ENCODE peak calls at places on chromosome 21, in four cellular contexts. C is endothelial cell, U is nephron progenitor cell, P is pancreas. Z is an unnamed sample.

GRCh38 chr21:29477941-29478340 is 179.2 kb downstream of the BACH1 start:
- DNase-seq in P (no peak), U (no peak), C (no peak), Z (no peak)

GRCh38 chr21:42562816-42563215 is 49.2 kb downstream of the SLC37A1 start:
- DNase-seq in P (no peak), C (no peak), U (no peak), Z (peak)

GRCh38 chr21:14736162-14736561 is 190.0 kb upstream of the SAMSN1 start:
- DNase-seq in C (no peak), U (no peak), P (no peak), Z (no peak)

GRCh38 chr21:24976238-24976637 is 631.0 kb downstream of the MRPL39 start:
- DNase-seq in C (no peak), P (no peak), U (no peak), Z (no peak)

GRCh38 chr21:37986751-37987399 is 70.6 kb upstream of the KCNJ6 start:
- DNase-seq in C (no peak), P (no peak), U (no peak), Z (no peak)

GRCh38 chr21:17482928-17483327 is 29.9 kb upstream of the CXADR start:
- DNase-seq in C (no peak), P (no peak), U (no peak), Z (no peak)

GRCh38 chr21:16427587-16428087 is 697.9 kb downstream of the USP25 start:
- DNase-seq in U (no peak), P (no peak), C (no peak), Z (no peak)

GRCh38 chr21:26085100-26085499 is 85.5 kb downstream of the APP start:
- DNase-seq in C (no peak), P (no peak), U (no peak), Z (no peak)

GRCh38 chr21:25912402-25912746 is 177.6 kb downstream of the GABPA start:
- DNase-seq in P (no peak), U (no peak), C (no peak), Z (no peak)

GRCh38 chr21:35635261-35635660 is 425.1 kb downstream of the SETD4 start:
- DNase-seq in C (no peak), P (no peak), U (no peak), Z (no peak)

GRCh38 chr21:20265704-20266368 is 732.4 kb upstream of the NCAM2 start:
- DNase-seq in U (no peak), C (no peak), P (no peak), Z (no peak)

GRCh38 chr21:26469789-26470188 is 103.3 kb downstream of the CYYR1 start:
- DNase-seq in C (no peak), U (no peak), P (no peak), Z (no peak)

GRCh38 chr21:22516230-22516629 is 1518.0 kb downstream of the NCAM2 start:
- DNase-seq in P (no peak), U (no peak), C (no peak), Z (no peak)

GRCh38 chr21:43290529-43291346 is 121.9 kb downstream of the CRYAA start:
- DNase-seq in P (no peak), U (no peak), C (no peak), Z (no peak)

GRCh38 chr21:42671778-42672593 is 18.6 kb downstream of the PDE9A start:
- DNase-seq in P (no peak), C (no peak), U (no peak), Z (no peak)

GRCh38 chr21:8990326-8991087 is 1530.9 kb upstream of the TPTE start:
- DNase-seq in U (no peak), P (no peak), C (peak), Z (no peak)

GRCh38 chr21:41593051-41593783 is 85.3 kb upstream of the TMPRSS2 start:
- DNase-seq in C (no peak), P (peak), U (no peak), Z (no peak)

GRCh38 chr21:42373181-42373907 is 7.0 kb upstream of the TFF1 start:
- DNase-seq in C (no peak), P (no peak), U (no peak), Z (no peak)

GRCh38 chr21:15293251-15293650 is 228.5 kb upstream of the NRIP1 start:
- DNase-seq in P (no peak), C (no peak), U (no peak), Z (no peak)

DNA sequence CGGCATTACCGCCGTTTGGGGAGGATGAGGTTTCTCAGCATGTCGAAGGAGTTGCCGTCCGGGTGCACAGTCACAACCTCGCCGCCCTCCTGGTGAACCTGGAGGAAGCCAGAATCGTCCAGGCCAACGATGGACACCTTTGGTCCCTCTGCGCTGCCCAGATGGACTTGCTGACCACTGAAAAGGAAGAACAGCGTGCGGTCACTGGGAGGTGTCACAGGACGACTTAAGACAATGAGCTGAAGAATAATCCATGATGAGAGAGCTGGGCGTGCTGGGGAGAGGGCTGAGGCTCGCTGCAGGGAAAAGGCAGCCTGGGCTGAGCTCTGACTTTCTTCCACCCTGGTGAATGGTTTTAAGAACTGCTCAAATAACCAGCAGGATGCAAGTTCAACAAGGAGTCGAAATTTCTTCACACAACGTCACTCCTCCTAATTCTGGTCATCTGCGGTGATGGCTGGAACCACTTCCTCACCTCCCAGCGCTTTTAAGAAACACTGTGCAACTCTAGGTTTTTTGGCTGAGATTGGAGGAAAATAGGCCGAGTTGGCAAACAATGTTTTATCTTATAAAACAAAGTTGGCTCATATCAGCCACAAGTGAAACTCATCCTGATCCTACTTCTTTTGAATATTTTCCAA is 55.4 kb downstream of the SIM2 start:
- DNase-seq in C (no peak), U (no peak), P (no peak), Z (no peak)
- TF ChIP-seq CTCF in C (no peak), U (no peak), P (no peak), Z (no peak)

GRCh38 chr21:45972353-45972715 is 9.2 kb upstream of the COL6A1 start:
- DNase-seq in U (peak), C (no peak), P (no peak), Z (no peak)

GRCh38 chr21:45972716-45973474 is 8.7 kb upstream of the COL6A1 start:
- DNase-seq in C (peak), P (no peak), U (peak), Z (peak)

GRCh38 chr21:45971487-45972352 is 9.8 kb upstream of the COL6A1 start:
- DNase-seq in U (peak), P (no peak), C (no peak), Z (peak)

GRCh38 chr21:45969921-45970673 is 11.5 kb upstream of the COL6A1 start:
- DNase-seq in P (no peak), C (no peak), U (no peak), Z (no peak)

DNA sequence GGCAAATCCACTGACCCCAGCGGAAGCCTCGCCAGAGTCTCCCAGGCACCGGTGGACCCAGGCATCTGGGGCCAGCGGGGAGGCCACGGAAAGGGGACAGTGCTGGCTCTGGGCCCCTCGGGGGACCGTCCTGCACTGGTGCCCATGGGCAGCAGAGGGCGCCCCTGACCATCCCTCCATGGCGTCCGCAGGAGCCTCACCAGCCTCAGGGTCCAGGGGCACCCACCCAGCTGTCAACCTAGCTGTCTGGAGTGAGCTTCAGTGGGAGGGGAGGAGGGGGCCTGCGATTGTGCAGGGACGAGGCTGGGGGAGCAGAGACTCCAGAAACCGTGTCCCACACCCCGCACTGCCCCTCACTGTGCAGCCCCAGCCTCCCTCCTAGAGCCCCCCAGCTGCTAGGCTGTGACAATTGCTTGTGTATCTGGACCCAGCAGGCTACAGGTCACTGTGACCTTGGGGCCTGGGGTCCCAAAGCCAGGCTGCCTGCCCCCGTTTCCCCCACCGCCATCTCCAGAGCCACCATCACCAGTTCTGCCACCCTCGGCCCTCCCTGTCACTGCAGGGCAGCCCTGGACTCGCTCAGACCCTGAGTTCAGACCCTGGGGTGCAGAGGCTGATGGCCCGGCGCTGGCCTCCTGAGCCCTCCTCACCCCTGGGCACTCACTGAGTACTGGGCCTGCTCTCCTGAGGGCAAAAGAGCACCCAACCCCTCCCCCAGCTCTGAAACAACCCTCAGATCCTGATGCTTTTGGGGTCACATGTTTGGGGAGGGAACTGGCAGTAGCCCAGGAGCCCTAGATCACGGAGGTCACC is 10.7 kb upstream of the COL6A1 start:
- DNase-seq in C (peak), P (no peak), U (peak), Z (no peak)
- TF ChIP-seq CTCF in C (peak), P (peak), U (peak), Z (peak)

DNA sequence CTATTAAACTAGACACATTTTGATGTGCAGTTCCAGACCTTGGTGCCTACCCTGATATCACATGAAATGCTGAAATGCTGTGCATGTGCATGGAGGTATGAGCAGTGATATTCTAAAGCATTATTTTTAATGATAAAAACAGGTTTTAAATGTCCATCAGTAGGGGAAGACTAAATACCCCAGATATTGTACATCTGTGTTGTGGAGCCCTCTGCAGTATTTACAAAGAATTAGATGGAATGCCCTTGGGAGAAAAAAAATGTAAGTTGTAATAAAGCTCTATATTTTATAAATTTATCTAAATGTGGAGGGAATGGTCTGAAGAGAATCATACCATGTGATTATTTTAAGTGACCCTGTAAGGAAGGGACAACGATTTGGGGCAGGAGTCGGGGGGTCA is 39.1 kb upstream of the IGSF5 start:
- DNase-seq in C (no peak), P (no peak), U (no peak), Z (no peak)
- TF ChIP-seq CTCF in C (no peak), P (no peak), U (no peak), Z (no peak)

GRCh38 chr21:39854572-39854971 is 12.7 kb upstream of the PCP4 start:
- DNase-seq in P (no peak), U (no peak), C (no peak), Z (no peak)
- TF ChIP-seq CTCF in P (no peak), U (no peak), C (no peak), Z (no peak)

DNA sequence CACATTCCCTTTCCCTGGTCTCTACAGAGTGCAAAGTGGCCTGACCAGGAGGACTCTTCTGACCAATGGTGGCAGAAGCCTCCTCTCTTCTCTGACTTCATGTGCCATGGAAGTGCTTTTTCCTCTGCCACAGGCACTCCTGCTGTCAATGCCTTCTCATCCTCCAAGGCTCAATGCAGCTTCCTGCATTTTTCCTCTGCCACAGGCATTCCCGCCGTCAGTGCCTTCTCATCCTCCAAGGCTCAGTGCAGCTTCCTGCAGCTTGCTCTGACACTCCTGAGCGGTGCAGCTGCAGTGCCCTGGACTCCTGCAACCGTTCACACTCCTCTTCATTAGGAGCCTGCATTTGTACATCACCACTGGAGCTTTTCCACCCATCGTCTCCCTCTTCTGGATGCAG is 4.7 kb upstream of the ADARB1 start:
- DNase-seq in P (no peak), U (no peak), C (no peak), Z (no peak)
- TF ChIP-seq CTCF in P (no peak), U (no peak), C (no peak), Z (no peak)

GRCh38 chr21:45356251-45356650 is 48.7 kb upstream of the COL18A1 start:
- DNase-seq in U (no peak), P (no peak), C (no peak), Z (no peak)
- TF ChIP-seq CTCF in U (no peak), P (no peak), C (peak), Z (no peak)

DNA sequence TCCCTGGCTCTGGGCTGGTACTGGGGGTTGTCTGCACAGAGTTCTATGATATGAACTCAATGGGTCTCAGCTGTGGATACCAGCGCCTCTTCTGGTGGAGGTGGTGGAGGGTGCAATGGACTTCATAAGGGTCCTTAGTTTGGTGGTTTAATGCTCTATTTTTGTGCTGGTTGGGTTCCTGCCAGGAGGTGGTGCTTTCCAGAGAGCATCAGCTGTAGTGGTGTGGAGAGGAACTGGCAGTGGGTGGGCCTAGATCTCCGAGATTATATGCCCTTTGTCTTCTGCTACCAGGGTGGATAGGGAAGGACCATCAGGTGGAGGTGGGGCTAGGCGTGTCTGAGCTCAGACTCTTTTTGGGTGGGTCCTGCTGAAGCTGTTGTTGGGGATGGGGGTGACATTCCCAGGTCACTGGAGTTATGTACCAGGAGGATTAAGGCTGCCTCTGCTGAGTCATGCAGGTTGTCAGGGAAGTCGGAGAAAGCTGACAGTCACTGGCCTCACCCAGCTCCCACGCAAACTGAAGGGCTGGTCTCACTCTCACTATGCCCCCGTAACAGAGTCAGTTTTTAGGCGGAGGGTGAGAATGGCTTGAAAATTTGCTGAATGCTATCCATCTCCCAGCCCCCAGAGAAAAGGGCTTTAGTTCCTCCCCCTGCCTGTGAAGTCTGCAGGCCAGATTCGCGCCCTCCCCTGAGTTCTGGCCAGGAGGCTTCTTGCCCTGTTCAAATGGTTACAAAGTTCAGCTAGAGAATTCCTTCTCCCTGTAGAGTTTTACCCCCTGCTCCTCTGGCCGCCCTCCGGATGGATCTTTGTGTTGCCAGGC is 902.9 kb downstream of the LTN1 start:
- DNase-seq in U (no peak), P (no peak), C (no peak), Z (no peak)
- TF ChIP-seq CTCF in U (no peak), P (no peak), C (no peak), Z (no peak)

Z was measured in mesothelial cell of epicardium.